ENCODE peak calls at places on chromosomes 12 and 14, in nine cellular contexts. N is OCI-LY7, O is fibroblast of lung, X is left ventricle myocardium inferior, R is esophagus squamous epithelium, I is small intestine, T is transverse colon, W is thoracic aorta, Z is H1. G is an unnamed sample.
A peak's percentile ranks its signal among the peaks of the same experiment; 100 is the strongest.

GRCh38 chr14:103124501-103125001 is 1.3 kb downstream of the TNFAIP2 start:
- DNase-seq in W (no peak), X (peak; percentile 14), R (no peak), T (no peak), Z (no peak), N (no peak), O (no peak), I (no peak), G (no peak)

GRCh38 chr12:94025730-94026129 is 122.6 kb upstream of the PLXNC1 start:
- DNase-seq in R (no peak), O (no peak), T (no peak), I (no peak), W (no peak), Z (no peak), X (no peak), N (no peak), G (no peak)

GRCh38 chr12:53340398-53340797 is 4.2 kb upstream of the SP7 start:
- DNase-seq in W (no peak), R (no peak), X (no peak), Z (no peak), T (no peak), I (no peak), N (no peak), O (peak; percentile 15), G (no peak)

GRCh38 chr14:60164717-60165546 is at the start of gene DHRS7:
- DNase-seq in O (peak; percentile 81), Z (peak; percentile 79), X (peak; percentile 90), N (peak; percentile 88), I (peak; percentile 81), R (no peak), T (peak; percentile 86), W (peak; percentile 25), G (peak; percentile 93)

GRCh38 chr12:25718081-25718731 is 165.1 kb upstream of the LMNTD1 start:
- DNase-seq in R (no peak), Z (no peak), N (no peak), T (no peak), I (no peak), O (no peak), W (no peak), X (no peak), G (no peak)

GRCh38 chr12:85016423-85016822 is 19.7 kb downstream of the TSPAN19 start:
- DNase-seq in W (no peak), Z (no peak), O (peak; percentile 78), X (no peak), N (no peak), I (no peak), R (no peak), T (no peak), G (no peak)

GRCh38 chr12:50520808-50521207 is 16.0 kb downstream of the DIP2B start:
- DNase-seq in I (no peak), N (no peak), R (no peak), W (no peak), O (no peak), T (no peak), Z (no peak), X (no peak), G (no peak)

GRCh38 chr12:94222351-94222750 is 74.0 kb downstream of the PLXNC1 start:
- DNase-seq in W (no peak), Z (no peak), X (no peak), R (no peak), I (no peak), O (no peak), N (peak; percentile 34), T (no peak), G (no peak)

GRCh38 chr12:93541578-93542217 is 30.8 kb upstream of the SOCS2 start:
- DNase-seq in T (no peak), Z (no peak), R (no peak), W (no peak), X (no peak), I (no peak), N (no peak), O (no peak), G (no peak)

GRCh38 chr14:89386214-89386886 is 30.7 kb downstream of the FOXN3 start:
- DNase-seq in W (no peak), T (no peak), O (peak; percentile 67), R (no peak), X (no peak), N (no peak), I (peak; percentile 71), Z (no peak), G (no peak)

GRCh38 chr14:70665448-70666363 is 24.0 kb downstream of the TTC9 start:
- DNase-seq in X (no peak), O (no peak), T (peak; percentile 84), W (no peak), I (peak; percentile 84), Z (no peak), R (no peak), N (peak; percentile 82), G (peak; percentile 73)

GRCh38 chr12:48092606-48093005 is 13.3 kb downstream of the SENP1 start:
- DNase-seq in T (no peak), O (no peak), R (no peak), N (no peak), Z (no peak), W (no peak), I (no peak), X (no peak), G (no peak)

GRCh38 chr14:32576088-32576795 is 247.1 kb downstream of the AKAP6 start:
- DNase-seq in Z (no peak), I (peak; percentile 60), W (no peak), X (no peak), O (peak; percentile 49), R (no peak), N (peak; percentile 51), T (peak; percentile 41), G (peak; percentile 83)

GRCh38 chr14:89619616-89620273 is 202.7 kb upstream of the FOXN3 start:
- DNase-seq in I (peak; percentile 39), N (peak; percentile 7), W (no peak), T (no peak), Z (no peak), X (no peak), O (no peak), R (no peak), G (no peak)

GRCh38 chr12:71438670-71439361 is 782 bp upstream of the LGR5 start:
- DNase-seq in R (no peak), O (peak; percentile 19), X (no peak), I (peak; percentile 31), W (no peak), Z (no peak), T (no peak), N (no peak), G (peak; percentile 23)

GRCh38 chr14:43005807-43006206 is 1399.1 kb downstream of the LRFN5 start:
- DNase-seq in Z (no peak), N (no peak), R (no peak), T (no peak), W (no peak), I (no peak), X (no peak), O (no peak), G (no peak)

GRCh38 chr12:122946690-122947271 is 19.5 kb downstream of the ABCB9 start:
- DNase-seq in I (peak; percentile 81), T (peak; percentile 88), R (peak; percentile 62), N (peak; percentile 29), O (peak; percentile 100), Z (no peak), W (peak; percentile 78), X (peak; percentile 68), G (peak; percentile 90)

GRCh38 chr12:25929096-25929637 is 29.3 kb upstream of the RASSF8 start:
- DNase-seq in R (no peak), O (peak; percentile 40), X (no peak), T (no peak), Z (no peak), N (no peak), I (no peak), W (no peak), G (no peak)

GRCh38 chr14:73462078-73462715 is 3.9 kb upstream of the NUMB start:
- DNase-seq in Z (no peak), X (peak; percentile 50), O (peak; percentile 54), I (peak; percentile 99), W (no peak), T (peak; percentile 88), N (no peak), R (no peak), G (peak; percentile 83)
- H3K4me1 ChIP-seq in Z (no peaks in the 10 kb centered on the region), X (peaks cover 82% of the 10 kb centered on the region), O (peaks cover 33% of the 10 kb centered on the region), I (peaks cover 17% of the 10 kb centered on the region), W (peaks cover 23% of the 10 kb centered on the region), T (peaks cover 7% of the 10 kb centered on the region), N (peaks cover 67% of the 10 kb centered on the region), R (peaks cover 28% of the 10 kb centered on the region), G (peaks cover 29% of the 10 kb centered on the region)

GRCh38 chr14:92653162-92653651 is 95.2 kb downstream of the LGMN start:
- DNase-seq in I (no peak), X (no peak), Z (no peak), N (no peak), O (no peak), W (no peak), R (no peak), T (no peak), G (no peak)

GRCh38 chr14:92654206-92654901 is 94.1 kb downstream of the LGMN start:
- DNase-seq in O (no peak), T (no peak), N (no peak), I (no peak), R (no peak), Z (no peak), X (no peak), W (no peak), G (no peak)

GRCh38 chr14:92655802-92656201 is 92.6 kb downstream of the LGMN start:
- DNase-seq in O (no peak), Z (no peak), W (no peak), T (no peak), I (no peak), R (no peak), N (no peak), X (no peak), G (no peak)

GRCh38 chr14:92656306-92656705 is 92.1 kb downstream of the LGMN start:
- DNase-seq in T (no peak), X (no peak), Z (no peak), N (no peak), W (no peak), R (no peak), O (no peak), I (no peak), G (no peak)

GRCh38 chr14:92655372-92655771 is 93.1 kb downstream of the LGMN start:
- DNase-seq in N (no peak), R (no peak), T (no peak), I (no peak), X (no peak), O (no peak), Z (no peak), W (no peak), G (no peak)
- H3K4me3 ChIP-seq in N (no peak overlapping the region), R (peak overlapping the region; percentile 39), T (no peak overlapping the region), I (no peak overlapping the region), X (no peak overlapping the region), O (no peak overlapping the region), Z (no peak overlapping the region), W (peak overlapping the region; percentile 32), G (no peak overlapping the region)

DNA sequence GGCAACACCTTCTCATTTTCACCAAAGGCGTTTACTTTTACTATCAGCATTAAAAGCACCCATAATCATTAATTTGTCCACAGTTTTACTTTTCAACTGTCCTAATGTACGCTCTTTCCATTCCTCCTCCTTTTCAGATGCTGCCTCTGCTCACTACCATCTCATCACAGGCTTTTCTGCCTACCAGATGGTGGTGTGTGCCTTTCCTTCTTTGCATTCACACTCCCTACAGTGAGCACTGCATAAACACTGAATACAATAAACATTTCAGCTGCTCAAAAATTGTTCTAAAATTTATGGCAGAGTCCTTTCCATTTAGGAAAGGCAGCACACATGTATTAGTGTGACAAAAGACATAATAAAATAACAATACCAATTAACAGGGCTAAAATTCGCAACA is 435.7 kb downstream of the GXYLT1 start:
- DNase-seq in R (no peak), T (no peak), O (no peak), N (no peak), W (no peak), Z (no peak), I (no peak), X (no peak), G (no peak)
- H3K27ac ChIP-seq in R (no peak overlapping the region), T (no peak overlapping the region), O (no peak overlapping the region), N (no peak overlapping the region), W (no peak overlapping the region), Z (no peak overlapping the region), I (no peak overlapping the region), X (no peak overlapping the region), G (peak overlapping the region; percentile 23)

GRCh38 chr12:108638997-108639822 is 5.5 kb upstream of the SELPLG start:
- DNase-seq in O (no peak), X (no peak), R (no peak), N (no peak), I (no peak), W (no peak), Z (no peak), T (no peak), G (no peak)
- H3K4me1 ChIP-seq in O (peaks cover 10% of the 10 kb centered on the region), X (peaks cover 72% of the 10 kb centered on the region), R (peaks cover 10% of the 10 kb centered on the region), N (peaks cover 88% of the 10 kb centered on the region), I (no peaks in the 10 kb centered on the region), W (peaks cover 20% of the 10 kb centered on the region), Z (peaks cover 23% of the 10 kb centered on the region), T (peaks cover 17% of the 10 kb centered on the region), G (peaks cover 9% of the 10 kb centered on the region)

G was measured in hepatocyte.